ENCODE peak calls at places on chromosome 9, in eight cellular contexts. B is H1, J is neural progenitor cell, L is upper lobe of left lung, Q is psoas muscle, I is Peyer's patch, P is left ventricle myocardium inferior, U is Panc1. Y is an unnamed sample. For H3K4me1, the result is how much of the 10 kb centered on the place peaks cover.

GRCh38 chr9:21904776-21905175 is 89.4 kb downstream of the CDKN2A start:
- DNase-seq in B (no peak), J (peak), L (no peak), Q (no peak), I (no peak), P (no peak), U (no peak), Y (no peak)

GRCh38 chr9:73916016-73916673 is 581.0 kb upstream of the RORB start:
- DNase-seq in B (no peak), J (peak), L (no peak), Q (no peak), I (no peak), P (no peak), U (no peak), Y (no peak)

GRCh38 chr9:83472221-83472665 is 66.0 kb downstream of the FRMD3 start:
- DNase-seq in B (no peak), J (no peak), L (no peak), Q (no peak), I (peak), P (peak), U (no peak), Y (no peak)

GRCh38 chr9:104386425-104387069 is 117.5 kb upstream of the OR13F1 start:
- DNase-seq in B (no peak), J (peak), L (no peak), Q (no peak), I (no peak), P (no peak), U (peak), Y (no peak)

GRCh38 chr9:347667-348292 is 133.1 kb downstream of the DOCK8 start:
- DNase-seq in B (no peak), J (peak), L (no peak), Q (no peak), I (no peak), P (no peak), U (peak), Y (no peak)

GRCh38 chr9:129464972-129465833 is 155.7 kb downstream of the C9orf50 start:
- DNase-seq in B (no peak), J (no peak), L (no peak), Q (peak), I (no peak), P (no peak), U (no peak), Y (peak)

GRCh38 chr9:112042244-112042638 is 132.9 kb downstream of the SUSD1 start:
- DNase-seq in B (no peak), J (no peak), L (no peak), Q (no peak), I (no peak), P (no peak), U (no peak), Y (no peak)

GRCh38 chr9:89478821-89479668 is 18.9 kb downstream of the SEMA4D start:
- DNase-seq in B (no peak), J (no peak), L (no peak), Q (no peak), I (peak), P (no peak), U (no peak), Y (no peak)

GRCh38 chr9:120256146-120256545 is 323.8 kb downstream of the CDK5RAP2 start:
- DNase-seq in B (no peak), J (no peak), L (no peak), Q (no peak), I (no peak), P (no peak), U (no peak), Y (no peak)

GRCh38 chr9:27437652-27438373 is 86.3 kb upstream of the IFNK start:
- DNase-seq in B (no peak), J (no peak), L (no peak), Q (no peak), I (no peak), P (no peak), U (no peak), Y (no peak)

GRCh38 chr9:110452227-110452801 is 114.7 kb upstream of the TXNDC8 start:
- DNase-seq in B (no peak), J (peak), L (no peak), Q (no peak), I (no peak), P (no peak), U (no peak), Y (no peak)

GRCh38 chr9:4750021-4750673 is 9.1 kb upstream of the AK3 start:
- DNase-seq in B (no peak), J (peak), L (no peak), Q (no peak), I (no peak), P (no peak), U (no peak), Y (peak)

GRCh38 chr9:111034146-111034545 is 4.1 kb downstream of the LPAR1 start:
- DNase-seq in B (no peak), J (no peak), L (no peak), Q (no peak), I (no peak), P (no peak), U (no peak), Y (no peak)

GRCh38 chr9:1018121-1018520 is 32.0 kb upstream of the DMRT2 start:
- DNase-seq in B (no peak), J (no peak), L (peak), Q (peak), I (no peak), P (no peak), U (no peak), Y (peak)

GRCh38 chr9:68705636-68706578 is 867 bp downstream of the PIP5K1B start:
- DNase-seq in B (no peak), J (peak), L (no peak), Q (peak), I (peak), P (peak), U (no peak), Y (peak)

GRCh38 chr9:121271368-121272351 is 3.7 kb downstream of the GSN start:
- DNase-seq in B (no peak), J (no peak), L (peak), Q (peak), I (no peak), P (peak), U (no peak), Y (peak)

GRCh38 chr9:3962467-3962866 is 337.4 kb downstream of the GLIS3 start:
- DNase-seq in B (no peak), J (no peak), L (no peak), Q (no peak), I (no peak), P (no peak), U (peak), Y (no peak)

GRCh38 chr9:138033950-138034349 is 156.4 kb downstream of the CACNA1B start:
- DNase-seq in B (no peak), J (no peak), L (no peak), Q (no peak), I (no peak), P (no peak), U (no peak), Y (no peak)

GRCh38 chr9:123607987-123608565 is 252.1 kb downstream of the CRB2 start:
- DNase-seq in B (no peak), J (no peak), L (no peak), Q (no peak), I (no peak), P (no peak), U (no peak), Y (no peak)

GRCh38 chr9:32394381-32395049 is 10.1 kb downstream of the ACO1 start:
- DNase-seq in B (no peak), J (no peak), L (no peak), Q (no peak), I (no peak), P (no peak), U (no peak), Y (no peak)

GRCh38 chr9:128792978-128793686 is 6.1 kb downstream of the TBC1D13 start:
- DNase-seq in B (no peak), J (no peak), L (no peak), Q (no peak), I (no peak), P (no peak), U (no peak), Y (no peak)

GRCh38 chr9:115000217-115000639 is 69.8 kb upstream of the TNFSF8 start:
- DNase-seq in B (no peak), J (no peak), L (no peak), Q (no peak), I (no peak), P (no peak), U (no peak), Y (no peak)
- H3K4me3 ChIP-seq in B (no peak), J (no peak), L (no peak), Q (no peak), I (no peak), P (no peak), U (no peak), Y (no peak)

DNA sequence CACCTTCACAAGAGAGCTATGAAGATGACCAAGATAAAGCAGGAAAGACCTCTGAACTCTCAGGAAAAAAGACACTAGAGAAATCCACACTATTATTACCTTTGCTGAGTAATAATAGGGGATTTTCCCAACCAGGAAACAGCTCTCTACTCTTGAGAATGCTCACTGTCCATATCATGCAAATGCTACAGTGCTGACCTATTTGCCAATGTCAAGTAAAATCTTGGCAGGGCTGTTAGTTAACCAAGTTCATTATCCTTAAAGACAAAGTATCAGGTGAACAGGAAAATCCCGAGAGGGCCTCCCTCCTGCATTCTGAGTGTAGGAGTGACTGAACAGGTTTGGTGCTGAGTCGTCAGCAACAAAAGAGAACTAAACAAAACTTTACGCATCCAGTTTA is 306.6 kb downstream of the ACTL7B start:
- DNase-seq in B (no peak), J (no peak), L (peak), Q (no peak), I (no peak), P (no peak), U (no peak), Y (no peak)
- H3K4me1 ChIP-seq in B (under half), J (under half), L (under half), Q (under half), I (under half), P (under half), U (under half), Y (under half)

GRCh38 chr9:91884746-91885687 is 65.0 kb downstream of the ROR2 start:
- DNase-seq in B (no peak), J (peak), L (no peak), Q (no peak), I (no peak), P (no peak), U (no peak), Y (no peak)

GRCh38 chr9:91884153-91884552 is 65.9 kb downstream of the ROR2 start:
- DNase-seq in B (no peak), J (peak), L (no peak), Q (no peak), I (no peak), P (no peak), U (no peak), Y (no peak)

GRCh38 chr9:91880378-91880972 is 69.6 kb downstream of the ROR2 start:
- DNase-seq in B (no peak), J (no peak), L (no peak), Q (no peak), I (no peak), P (no peak), U (no peak), Y (no peak)

GRCh38 chr9:91883503-91883902 is 66.5 kb downstream of the ROR2 start:
- DNase-seq in B (no peak), J (no peak), L (no peak), Q (no peak), I (no peak), P (no peak), U (no peak), Y (no peak)

DNA sequence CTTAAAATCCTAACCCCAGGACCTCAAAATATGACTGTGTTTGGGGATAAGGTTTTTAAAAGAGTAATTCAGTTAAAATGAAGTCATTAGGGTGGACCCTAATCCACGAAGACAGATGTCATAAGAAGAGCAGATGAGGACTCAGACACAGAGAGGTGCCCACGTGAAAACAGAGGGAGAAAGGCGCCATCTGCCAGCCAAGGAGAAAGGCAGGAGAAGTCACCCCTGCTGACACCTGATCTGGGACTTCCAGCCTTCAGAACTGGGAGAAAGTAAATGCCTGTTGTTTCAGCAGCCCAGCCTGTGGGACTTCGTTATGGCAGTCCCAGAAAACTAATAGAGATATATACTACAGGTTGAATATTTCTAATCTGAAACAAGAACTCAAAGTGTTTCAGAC is 67.4 kb downstream of the ROR2 start:
- DNase-seq in B (no peak), J (no peak), L (no peak), Q (no peak), I (no peak), P (no peak), U (no peak), Y (no peak)
- TF ChIP-seq CTCF in B (peak), J (no peak), L (no peak), Q (no peak), I (no peak), P (no peak), U (no peak), Y (no peak)

GRCh38 chr9:93951655-93952118 is 3.5 kb downstream of the BARX1 start:
- DNase-seq in B (no peak), J (peak), L (no peak), Q (no peak), I (no peak), P (no peak), U (no peak), Y (no peak)
- H3K4me3 ChIP-seq in B (peak), J (no peak), L (peak), Q (peak), I (peak), P (peak), U (no peak), Y (no peak)

GRCh38 chr9:34650816-34651215 is 1.2 kb upstream of the IL11RA start:
- DNase-seq in B (no peak), J (no peak), L (no peak), Q (peak), I (no peak), P (no peak), U (no peak), Y (peak)
- H3K4me1 ChIP-seq in B (under half), J (under half), L (half or more), Q (half or more), I (under half), P (half or more), U (under half), Y (under half)

GRCh38 chr9:15307523-15307841 is 466 bp upstream of the TTC39B start:
- DNase-seq in B (no peak), J (peak), L (no peak), Q (no peak), I (no peak), P (no peak), U (no peak), Y (no peak)
- TF ChIP-seq CTCF in B (no peak), J (no peak), L (no peak), Q (no peak), I (peak), P (no peak), U (no peak), Y (no peak)